ENCODE peak calls at places on chromosomes 16 and 17, in four cellular contexts. One of them, this sample, is unnamed.

GRCh38 chr17:29624586-29624985 is 1.9 kb upstream of the CORO6 start:
- DNase-seq in glutamatergic neuron: no peak
- DNase-seq in RWPE2: no peak
- DNase-seq in activated CD8-positive, alpha-beta memory T cell treated with anti-CD3 and anti-CD28 coated beads for 24 hours: no peak
- DNase-seq in this sample: no peak

GRCh38 chr17:66129759-66130158 is 62.2 kb downstream of the CEP112 start:
- DNase-seq in glutamatergic neuron: no peak
- DNase-seq in RWPE2: no peak
- DNase-seq in activated CD8-positive, alpha-beta memory T cell treated with anti-CD3 and anti-CD28 coated beads for 24 hours: no peak
- DNase-seq in this sample: no peak

GRCh38 chr16:56691885-56692284 is 9.6 kb downstream of the MT1X start:
- DNase-seq in glutamatergic neuron: no peak
- DNase-seq in RWPE2: peak
- DNase-seq in activated CD8-positive, alpha-beta memory T cell treated with anti-CD3 and anti-CD28 coated beads for 24 hours: no peak
- DNase-seq in this sample: no peak

GRCh38 chr17:30970757-30971567 is at the start of gene RNF135:
- DNase-seq in glutamatergic neuron: peak
- DNase-seq in RWPE2: peak
- DNase-seq in activated CD8-positive, alpha-beta memory T cell treated with anti-CD3 and anti-CD28 coated beads for 24 hours: peak
- DNase-seq in this sample: no peak

GRCh38 chr17:1562178-1562643 is 381 bp downstream of the PITPNA start:
- DNase-seq in glutamatergic neuron: peak
- DNase-seq in RWPE2: no peak
- DNase-seq in activated CD8-positive, alpha-beta memory T cell treated with anti-CD3 and anti-CD28 coated beads for 24 hours: no peak
- DNase-seq in this sample: peak

GRCh38 chr17:79616801-79617200 is 6.0 kb upstream of the RBFOX3 start:
- DNase-seq in glutamatergic neuron: peak
- DNase-seq in RWPE2: peak
- DNase-seq in activated CD8-positive, alpha-beta memory T cell treated with anti-CD3 and anti-CD28 coated beads for 24 hours: no peak
- DNase-seq in this sample: peak

GRCh38 chr17:67431210-67432015 is 54.3 kb downstream of the PITPNC1 start:
- DNase-seq in glutamatergic neuron: no peak
- DNase-seq in RWPE2: peak
- DNase-seq in activated CD8-positive, alpha-beta memory T cell treated with anti-CD3 and anti-CD28 coated beads for 24 hours: peak
- DNase-seq in this sample: no peak

GRCh38 chr16:30797670-30798309 is 10.8 kb upstream of the ZNF629 start:
- DNase-seq in glutamatergic neuron: no peak
- DNase-seq in RWPE2: no peak
- DNase-seq in activated CD8-positive, alpha-beta memory T cell treated with anti-CD3 and anti-CD28 coated beads for 24 hours: no peak
- DNase-seq in this sample: no peak

GRCh38 chr17:2190014-2190413 is 113.6 kb downstream of the SMG6 start:
- DNase-seq in glutamatergic neuron: no peak
- DNase-seq in RWPE2: no peak
- DNase-seq in activated CD8-positive, alpha-beta memory T cell treated with anti-CD3 and anti-CD28 coated beads for 24 hours: no peak
- DNase-seq in this sample: no peak

GRCh38 chr16:4517812-4518211 is 20.8 kb downstream of the CDIP1 start:
- DNase-seq in glutamatergic neuron: peak
- DNase-seq in RWPE2: no peak
- DNase-seq in activated CD8-positive, alpha-beta memory T cell treated with anti-CD3 and anti-CD28 coated beads for 24 hours: no peak
- DNase-seq in this sample: peak

GRCh38 chr17:67659028-67659427 is 58.7 kb upstream of the NOL11 start:
- DNase-seq in glutamatergic neuron: no peak
- DNase-seq in RWPE2: no peak
- DNase-seq in activated CD8-positive, alpha-beta memory T cell treated with anti-CD3 and anti-CD28 coated beads for 24 hours: no peak
- DNase-seq in this sample: no peak

GRCh38 chr17:266701-267656 is 85.5 kb upstream of the DOC2B start:
- DNase-seq in glutamatergic neuron: no peak
- DNase-seq in RWPE2: peak
- DNase-seq in activated CD8-positive, alpha-beta memory T cell treated with anti-CD3 and anti-CD28 coated beads for 24 hours: no peak
- DNase-seq in this sample: peak

GRCh38 chr17:40458001-40458791 is 14.9 kb downstream of the IGFBP4 start:
- DNase-seq in glutamatergic neuron: peak
- DNase-seq in RWPE2: no peak
- DNase-seq in activated CD8-positive, alpha-beta memory T cell treated with anti-CD3 and anti-CD28 coated beads for 24 hours: no peak
- DNase-seq in this sample: no peak

GRCh38 chr16:81600275-81600674 is 155.7 kb downstream of the CMIP start:
- DNase-seq in glutamatergic neuron: no peak
- DNase-seq in RWPE2: no peak
- DNase-seq in activated CD8-positive, alpha-beta memory T cell treated with anti-CD3 and anti-CD28 coated beads for 24 hours: no peak
- DNase-seq in this sample: no peak

GRCh38 chr17:72030067-72030899 is 90.5 kb upstream of the SOX9 start:
- DNase-seq in glutamatergic neuron: peak
- DNase-seq in RWPE2: no peak
- DNase-seq in activated CD8-positive, alpha-beta memory T cell treated with anti-CD3 and anti-CD28 coated beads for 24 hours: peak
- DNase-seq in this sample: peak

GRCh38 chr16:89094252-89094901 is 725 bp downstream of the ACSF3 start:
- DNase-seq in glutamatergic neuron: no peak
- DNase-seq in RWPE2: no peak
- DNase-seq in activated CD8-positive, alpha-beta memory T cell treated with anti-CD3 and anti-CD28 coated beads for 24 hours: peak
- DNase-seq in this sample: no peak

GRCh38 chr16:81585785-81586184 is 141.2 kb downstream of the CMIP start:
- DNase-seq in glutamatergic neuron: no peak
- DNase-seq in RWPE2: no peak
- DNase-seq in activated CD8-positive, alpha-beta memory T cell treated with anti-CD3 and anti-CD28 coated beads for 24 hours: no peak
- DNase-seq in this sample: peak

GRCh38 chr16:30775131-30775380 is 11.9 kb downstream of the ZNF629 start:
- DNase-seq in glutamatergic neuron: no peak
- DNase-seq in RWPE2: no peak
- DNase-seq in activated CD8-positive, alpha-beta memory T cell treated with anti-CD3 and anti-CD28 coated beads for 24 hours: no peak
- DNase-seq in this sample: no peak

GRCh38 chr17:68365469-68365868 is 74.2 kb downstream of the ARSG start:
- DNase-seq in glutamatergic neuron: no peak
- DNase-seq in RWPE2: no peak
- DNase-seq in activated CD8-positive, alpha-beta memory T cell treated with anti-CD3 and anti-CD28 coated beads for 24 hours: no peak
- DNase-seq in this sample: no peak

GRCh38 chr17:72466199-72466598 is 345.4 kb downstream of the SOX9 start:
- DNase-seq in glutamatergic neuron: no peak
- DNase-seq in RWPE2: peak
- DNase-seq in activated CD8-positive, alpha-beta memory T cell treated with anti-CD3 and anti-CD28 coated beads for 24 hours: no peak
- DNase-seq in this sample: no peak

GRCh38 chr17:77100009-77100408 is 40.8 kb upstream of the SEC14L1 start:
- DNase-seq in glutamatergic neuron: no peak
- DNase-seq in RWPE2: no peak
- DNase-seq in activated CD8-positive, alpha-beta memory T cell treated with anti-CD3 and anti-CD28 coated beads for 24 hours: no peak
- DNase-seq in this sample: no peak

GRCh38 chr17:5607946-5608345 is 23.6 kb upstream of the NLRP1 start:
- DNase-seq in glutamatergic neuron: no peak
- DNase-seq in RWPE2: no peak
- DNase-seq in activated CD8-positive, alpha-beta memory T cell treated with anti-CD3 and anti-CD28 coated beads for 24 hours: no peak
- DNase-seq in this sample: no peak

GRCh38 chr17:21200590-21201301 is 13.2 kb downstream of the TMEM11 start:
- DNase-seq in glutamatergic neuron: no peak
- DNase-seq in RWPE2: no peak
- DNase-seq in activated CD8-positive, alpha-beta memory T cell treated with anti-CD3 and anti-CD28 coated beads for 24 hours: no peak
- DNase-seq in this sample: no peak

GRCh38 chr17:45225964-45226530 is 4.4 kb downstream of the FMNL1 start:
- DNase-seq in glutamatergic neuron: no peak
- DNase-seq in RWPE2: peak
- DNase-seq in activated CD8-positive, alpha-beta memory T cell treated with anti-CD3 and anti-CD28 coated beads for 24 hours: peak
- DNase-seq in this sample: no peak

GRCh38 chr16:70250748-70251650 is 741 bp downstream of the EXOSC6 start:
- DNase-seq in glutamatergic neuron: peak
- DNase-seq in RWPE2: no peak
- DNase-seq in activated CD8-positive, alpha-beta memory T cell treated with anti-CD3 and anti-CD28 coated beads for 24 hours: peak
- DNase-seq in this sample: peak

GRCh38 chr17:73228748-73229236 is 32.9 kb downstream of the CPSF4L start:
- DNase-seq in glutamatergic neuron: no peak
- DNase-seq in RWPE2: no peak
- DNase-seq in activated CD8-positive, alpha-beta memory T cell treated with anti-CD3 and anti-CD28 coated beads for 24 hours: no peak
- DNase-seq in this sample: peak